ENCODE peak calls at places on chromosomes 5 and 9, in five cellular contexts. One of them, this sample, is unnamed.
A peak's percentile ranks its signal among the peaks of the same experiment; 100 is the strongest.

GRCh38 chr5:175059687-175060194 is 335.4 kb downstream of the MSX2 start:
- DNase-seq in HS-27A: no peak
- DNase-seq in AG09309: peak; percentile 18
- DNase-seq in kidney epithelial cell: no peak
- DNase-seq in NCI-H1092: peak; percentile 38
- DNase-seq in this sample: peak; percentile 79

GRCh38 chr5:42109006-42109572 is 184.0 kb downstream of the FBXO4 start:
- DNase-seq in HS-27A: no peak
- DNase-seq in AG09309: no peak
- DNase-seq in kidney epithelial cell: no peak
- DNase-seq in NCI-H1092: no peak
- DNase-seq in this sample: no peak

GRCh38 chr9:117094493-117094892 is 320.4 kb downstream of the ASTN2 start:
- DNase-seq in HS-27A: no peak
- DNase-seq in AG09309: no peak
- DNase-seq in kidney epithelial cell: no peak
- DNase-seq in NCI-H1092: no peak
- DNase-seq in this sample: no peak

GRCh38 chr5:134006119-134006514 is 1.3 kb upstream of the VDAC1 start:
- DNase-seq in HS-27A: no peak
- DNase-seq in AG09309: no peak
- DNase-seq in kidney epithelial cell: no peak
- DNase-seq in NCI-H1092: no peak
- DNase-seq in this sample: peak; percentile 66

GRCh38 chr5:105695916-105696315 is 1974.8 kb downstream of the EFNA5 start:
- DNase-seq in HS-27A: no peak
- DNase-seq in AG09309: no peak
- DNase-seq in kidney epithelial cell: no peak
- DNase-seq in NCI-H1092: no peak
- DNase-seq in this sample: peak; percentile 12

GRCh38 chr5:90783460-90784333 is 225.1 kb downstream of the ADGRV1 start:
- DNase-seq in HS-27A: no peak
- DNase-seq in AG09309: peak; percentile 16
- DNase-seq in kidney epithelial cell: peak; percentile 29
- DNase-seq in NCI-H1092: peak; percentile 29
- DNase-seq in this sample: peak; percentile 37

GRCh38 chr5:143964919-143965318 is 153.0 kb downstream of the HMHB1 start:
- DNase-seq in HS-27A: no peak
- DNase-seq in AG09309: no peak
- DNase-seq in kidney epithelial cell: no peak
- DNase-seq in NCI-H1092: no peak
- DNase-seq in this sample: no peak

GRCh38 chr9:134602547-134603362 is 38.8 kb upstream of the COL5A1 start:
- DNase-seq in HS-27A: peak; percentile 95
- DNase-seq in AG09309: peak; percentile 98
- DNase-seq in kidney epithelial cell: peak; percentile 65
- DNase-seq in NCI-H1092: no peak
- DNase-seq in this sample: peak; percentile 32

GRCh38 chr5:159990506-159990905 is 18.4 kb upstream of the TTC1 start:
- DNase-seq in HS-27A: no peak
- DNase-seq in AG09309: no peak
- DNase-seq in kidney epithelial cell: no peak
- DNase-seq in NCI-H1092: no peak
- DNase-seq in this sample: no peak